ENCODE peak calls at places on chromosomes 4 and X, in nine cellular contexts. Q is lower leg skin, S is ovary, D is body of pancreas, F is tibial nerve, N is NB4, C is uterus, B is GM12891, V is HCT116. P is an unnamed sample.

GRCh38 chr4:4327652-4328121 is 37.6 kb downstream of the ZBTB49 start:
- DNase-seq in C (no peak), N (peak), D (peak), F (no peak), S (no peak), Q (peak), V (no peak), B (no peak), P (no peak)

GRCh38 chrX:30659421-30659820 is 6.2 kb downstream of the GK start:
- DNase-seq in Q (no peak), C (no peak), B (no peak), D (no peak), F (no peak), N (peak), V (no peak), S (no peak), P (peak)

GRCh38 chr4:149796381-149796780 is 19.3 kb downstream of the IQCM start:
- DNase-seq in Q (no peak), F (no peak), N (no peak), C (no peak), B (no peak), S (no peak), D (no peak), V (no peak), P (no peak)

GRCh38 chrX:116111497-116111896 is 59.0 kb upstream of the AGTR2 start:
- DNase-seq in C (no peak), F (no peak), N (no peak), Q (no peak), V (no peak), D (no peak), B (no peak), S (no peak), P (no peak)

GRCh38 chr4:13527983-13528822 is 16.1 kb downstream of the NKX3-2 start:
- DNase-seq in N (peak), F (no peak), D (no peak), B (peak), C (no peak), Q (peak), V (no peak), S (no peak), P (no peak)

GRCh38 chrX:143634701-143635442 is 1.0 kb downstream of the SLITRK4 start:
- DNase-seq in F (no peak), N (no peak), S (no peak), C (no peak), B (no peak), D (peak), V (no peak), Q (no peak), P (peak)

GRCh38 chr4:183074288-183074990 is 24.6 kb upstream of the WWC2 start:
- DNase-seq in F (no peak), S (no peak), Q (no peak), D (no peak), B (no peak), N (no peak), C (no peak), V (no peak), P (no peak)

GRCh38 chrX:136336623-136337022 is 35.9 kb downstream of the ADGRG4 start:
- DNase-seq in C (no peak), D (no peak), V (peak), N (peak), F (no peak), Q (no peak), S (no peak), B (no peak), P (no peak)

GRCh38 chrX:101206471-101206870 is 13.1 kb upstream of the DRP2 start:
- DNase-seq in Q (no peak), C (no peak), F (no peak), S (no peak), B (no peak), N (peak), V (peak), D (no peak), P (peak)

GRCh38 chr4:93776386-93777080 is 52.0 kb upstream of the ATOH1 start:
- DNase-seq in D (no peak), B (no peak), V (no peak), N (no peak), F (no peak), S (no peak), C (no peak), Q (no peak), P (peak)

GRCh38 chr4:163988921-163989320 is 494.4 kb downstream of the TMA16 start:
- DNase-seq in V (no peak), F (no peak), Q (no peak), B (no peak), N (no peak), D (no peak), C (no peak), S (no peak), P (no peak)

GRCh38 chr4:26856906-26857277 is 3.7 kb upstream of the STIM2 start:
- DNase-seq in V (no peak), D (no peak), N (no peak), F (no peak), B (no peak), S (no peak), Q (no peak), C (no peak), P (no peak)

GRCh38 chrX:67724359-67725110 is 180.7 kb downstream of the AR start:
- DNase-seq in N (no peak), F (peak), C (no peak), B (no peak), D (no peak), V (no peak), S (no peak), Q (no peak), P (no peak)

GRCh38 chrX:44874481-44875184 is 1.6 kb downstream of the KDM6A start:
- DNase-seq in Q (no peak), C (peak), V (no peak), D (peak), F (peak), S (peak), B (no peak), N (peak), P (no peak)

GRCh38 chrX:38805294-38806053 is 4.2 kb downstream of the MID1IP1 start:
- DNase-seq in N (peak), V (no peak), D (peak), Q (peak), F (peak), C (peak), S (peak), B (no peak), P (no peak)
- TF ChIP-seq POLR2A in N (peak), V (no peak), D (peak), Q (no peak), F (no peak), C (peak), S (peak), B (peak), P (no peak)

GRCh38 chr4:42359686-42360085 is 37.6 kb upstream of the SHISA3 start:
- DNase-seq in B (no peak), F (no peak), N (no peak), S (no peak), Q (no peak), V (no peak), C (no peak), D (no peak), P (no peak)

GRCh38 chr4:42352049-42352448 is 45.2 kb upstream of the SHISA3 start:
- DNase-seq in D (no peak), C (no peak), N (no peak), B (no peak), Q (no peak), F (no peak), S (no peak), V (no peak), P (no peak)

GRCh38 chr4:42360158-42360557 is 37.1 kb upstream of the SHISA3 start:
- DNase-seq in V (no peak), N (no peak), B (no peak), C (no peak), S (no peak), Q (no peak), F (no peak), D (no peak), P (no peak)

GRCh38 chr4:42361475-42361874 is 35.8 kb upstream of the SHISA3 start:
- DNase-seq in V (no peak), Q (no peak), F (no peak), S (no peak), D (no peak), N (no peak), C (no peak), B (no peak), P (no peak)

DNA sequence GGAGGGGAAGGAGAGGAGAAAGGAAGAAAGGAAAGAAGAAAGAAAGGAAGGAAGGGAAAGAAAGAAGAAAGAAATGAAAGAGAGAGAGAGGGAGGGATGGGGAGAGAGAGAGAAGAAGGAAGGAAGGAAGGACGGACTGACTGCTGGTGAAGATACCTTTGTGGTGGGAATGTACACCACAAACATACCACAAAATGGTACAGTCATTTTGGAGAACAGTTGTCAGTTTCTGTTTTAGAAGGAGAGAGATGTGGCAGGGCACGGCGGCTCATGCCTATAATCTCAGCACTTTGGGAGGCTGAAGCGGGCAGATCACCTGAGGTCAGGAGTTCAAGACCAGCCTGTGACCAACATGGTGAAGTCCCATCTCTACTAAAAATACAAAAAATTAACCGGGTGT is 40.0 kb upstream of the SHISA3 start:
- DNase-seq in D (no peak), C (no peak), N (no peak), S (no peak), F (no peak), Q (no peak), B (no peak), V (no peak), P (no peak)
- TF ChIP-seq POLR2A in D (no peak), C (no peak), N (no peak), S (no peak), F (no peak), Q (no peak), B (no peak), V (no peak), P (no peak)

DNA sequence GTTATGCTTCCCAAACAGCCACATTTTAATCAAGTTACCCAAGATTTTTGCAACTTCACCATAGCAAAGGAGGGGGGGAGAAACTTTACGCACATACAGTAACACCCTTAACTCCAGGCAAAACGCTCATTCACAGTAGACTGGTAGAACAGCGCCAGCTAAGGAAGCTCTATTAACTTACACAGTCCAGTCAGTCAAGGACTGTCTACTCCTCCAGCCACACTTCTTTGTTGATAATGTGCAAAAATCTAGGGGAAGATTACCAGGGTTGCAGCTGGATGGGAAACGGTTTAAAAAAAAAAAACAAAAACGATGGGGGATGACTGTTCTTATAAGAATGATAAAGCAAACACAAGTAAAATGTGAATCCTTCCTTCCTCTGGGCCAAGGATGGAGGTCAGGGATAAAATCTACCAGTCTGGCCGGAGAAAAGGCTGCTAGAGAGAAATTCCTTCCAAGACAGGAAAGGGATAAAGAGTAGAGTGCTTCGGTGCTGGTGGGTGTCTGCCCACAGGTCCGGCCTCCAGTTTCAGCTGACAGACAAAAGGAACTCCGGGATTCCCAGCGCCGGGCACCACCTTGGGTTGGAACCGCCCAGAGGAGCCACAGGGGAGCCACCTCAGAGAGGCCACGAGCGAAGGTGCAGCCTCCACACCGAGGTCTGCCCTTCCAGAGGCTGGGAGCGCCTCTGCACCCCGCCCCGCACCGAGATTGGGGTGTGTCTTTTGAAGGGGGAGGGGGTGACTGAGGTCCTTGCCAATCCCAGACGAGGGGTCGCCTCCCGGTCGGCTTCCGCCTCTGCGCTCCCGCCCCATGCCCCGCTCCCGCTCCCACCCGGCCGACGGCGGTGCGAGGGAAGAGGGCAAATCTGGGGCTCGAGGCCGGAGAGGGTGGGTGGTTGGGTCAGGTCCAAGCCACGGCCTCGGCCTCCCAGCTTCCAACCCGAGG is 789 bp downstream of the ANKRD50 start:
- DNase-seq in B (peak), D (peak), C (peak), F (peak), N (peak), Q (no peak), S (peak), V (peak), P (peak)
- TF ChIP-seq POLR2A in B (no peak), D (no peak), C (peak), F (no peak), N (peak), Q (no peak), S (no peak), V (no peak), P (peak)

DNA sequence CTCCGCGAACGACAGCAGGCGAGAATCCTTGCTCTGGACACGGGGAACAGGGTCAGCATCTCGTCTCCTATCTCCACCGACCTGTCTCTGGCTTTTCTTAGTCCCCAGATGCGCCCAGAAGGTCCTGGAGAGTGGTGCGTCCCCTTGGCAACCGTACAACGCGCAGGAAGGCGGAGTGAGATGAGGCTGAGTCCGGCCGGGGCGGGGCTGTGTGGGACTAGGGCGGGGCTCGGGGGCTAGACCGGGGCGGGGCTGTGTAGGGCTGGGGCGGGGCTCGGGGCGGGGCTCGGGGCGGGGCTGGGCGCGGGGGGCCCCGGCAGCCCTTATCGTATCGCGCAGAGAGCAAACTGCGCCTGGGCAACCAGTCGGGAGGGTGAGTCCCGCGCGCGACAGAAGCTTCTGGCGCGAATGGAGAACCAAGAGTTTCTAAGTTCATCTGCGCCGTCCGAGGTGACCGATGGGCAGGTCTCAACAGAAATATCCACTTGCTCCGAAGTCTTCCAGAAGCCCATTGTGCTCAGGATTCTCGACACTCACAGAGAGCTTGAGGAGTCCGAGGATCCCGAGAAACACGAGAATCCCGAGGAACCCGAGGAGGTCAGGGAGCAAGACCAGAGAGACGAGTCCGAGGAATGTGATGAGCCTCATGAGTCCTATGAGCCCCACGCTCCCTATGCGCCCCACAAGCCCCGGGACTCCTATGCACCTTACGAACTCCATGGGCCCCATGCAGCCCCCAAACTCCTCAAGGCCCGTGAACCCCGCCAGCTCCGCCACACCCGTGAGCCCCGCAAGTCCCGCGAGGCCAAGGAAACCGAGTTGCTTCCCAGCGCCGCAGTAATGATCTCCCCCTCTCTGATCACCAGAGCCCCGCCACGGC is 24.9 kb downstream of the ARL9 start:
- DNase-seq in V (peak), F (peak), B (peak), S (peak), C (peak), D (peak), N (peak), Q (peak), P (peak)
- TF ChIP-seq POLR2A in V (no peak), F (no peak), B (no peak), S (no peak), C (no peak), D (no peak), N (no peak), Q (no peak), P (peak)

GRCh38 chrX:71283409-71284143 is at the start of gene NONO:
- DNase-seq in V (peak), Q (peak), F (peak), S (peak), D (peak), B (peak), N (peak), C (peak), P (peak)
- TF ChIP-seq POLR2A in V (no peak), Q (no peak), F (peak), S (peak), D (peak), B (no peak), N (peak), C (peak), P (peak)

GRCh38 chrX:55714111-55714510 is 3.4 kb upstream of the RRAGB start:
- DNase-seq in C (no peak), N (peak), D (no peak), Q (no peak), F (no peak), B (no peak), V (no peak), S (no peak), P (no peak)

GRCh38 chrX:55715847-55716246 is 1.7 kb upstream of the RRAGB start:
- DNase-seq in F (no peak), S (no peak), D (no peak), V (no peak), Q (no peak), C (no peak), N (peak), B (no peak), P (no peak)

GRCh38 chrX:55716937-55717336 is 612 bp upstream of the RRAGB start:
- DNase-seq in D (no peak), S (no peak), V (no peak), F (no peak), N (no peak), Q (no peak), C (no peak), B (no peak), P (no peak)

GRCh38 chrX:55713635-55714034 is 3.9 kb upstream of the RRAGB start:
- DNase-seq in S (no peak), V (no peak), D (no peak), N (no peak), F (no peak), Q (no peak), C (no peak), B (no peak), P (no peak)

DNA sequence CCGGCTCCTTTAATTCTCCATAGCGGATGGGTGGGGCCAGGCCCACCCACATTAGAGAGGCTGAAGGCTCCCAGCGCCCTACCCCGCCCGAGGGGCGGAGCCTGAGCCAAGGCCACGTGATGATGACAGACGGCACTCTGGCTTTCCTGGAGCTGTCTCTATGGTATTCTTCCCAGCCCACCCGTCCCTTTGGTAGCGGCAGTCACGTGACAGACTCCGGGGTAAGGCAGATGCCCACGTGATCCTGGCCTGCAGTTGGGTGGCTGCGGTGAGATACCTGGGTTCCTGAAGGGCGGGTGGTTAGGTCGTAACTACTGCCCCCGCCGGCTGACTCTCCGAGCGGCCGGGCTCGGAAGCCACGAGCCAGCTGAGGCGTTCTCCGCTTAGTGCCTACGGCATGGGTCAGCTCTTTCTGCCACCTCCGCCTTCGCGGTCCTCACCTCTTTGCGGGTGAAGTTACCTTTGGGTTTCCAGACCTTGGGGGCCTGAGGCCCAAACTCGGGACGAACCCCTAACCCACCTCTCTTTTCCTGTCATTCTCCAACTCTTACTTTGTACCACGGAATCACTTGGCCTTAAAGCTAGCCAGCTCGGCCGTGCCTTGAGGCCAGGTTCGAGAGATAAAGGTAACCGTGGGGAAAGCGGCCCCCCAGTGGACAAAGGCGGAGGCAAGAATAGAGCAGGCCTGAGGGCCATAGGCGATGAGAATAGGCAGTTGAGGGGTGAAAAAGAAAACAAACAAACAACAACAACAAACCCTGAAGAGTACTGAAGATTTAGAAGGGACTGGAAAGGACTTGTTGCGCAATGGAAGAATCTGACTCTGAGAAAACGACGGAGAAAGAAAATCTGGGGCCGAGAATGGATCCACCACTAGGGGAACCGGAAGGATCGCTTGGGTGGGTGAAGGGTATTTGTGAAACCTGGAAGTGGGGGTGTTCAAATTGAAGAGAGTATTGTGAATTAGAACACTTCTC is at the start of gene RRAGB:
- DNase-seq in V (peak), F (peak), Q (peak), D (peak), N (peak), S (peak), B (peak), C (peak), P (peak)
- TF ChIP-seq POLR2A in V (peak), F (no peak), Q (no peak), D (no peak), N (peak), S (peak), B (peak), C (peak), P (peak)

DNA sequence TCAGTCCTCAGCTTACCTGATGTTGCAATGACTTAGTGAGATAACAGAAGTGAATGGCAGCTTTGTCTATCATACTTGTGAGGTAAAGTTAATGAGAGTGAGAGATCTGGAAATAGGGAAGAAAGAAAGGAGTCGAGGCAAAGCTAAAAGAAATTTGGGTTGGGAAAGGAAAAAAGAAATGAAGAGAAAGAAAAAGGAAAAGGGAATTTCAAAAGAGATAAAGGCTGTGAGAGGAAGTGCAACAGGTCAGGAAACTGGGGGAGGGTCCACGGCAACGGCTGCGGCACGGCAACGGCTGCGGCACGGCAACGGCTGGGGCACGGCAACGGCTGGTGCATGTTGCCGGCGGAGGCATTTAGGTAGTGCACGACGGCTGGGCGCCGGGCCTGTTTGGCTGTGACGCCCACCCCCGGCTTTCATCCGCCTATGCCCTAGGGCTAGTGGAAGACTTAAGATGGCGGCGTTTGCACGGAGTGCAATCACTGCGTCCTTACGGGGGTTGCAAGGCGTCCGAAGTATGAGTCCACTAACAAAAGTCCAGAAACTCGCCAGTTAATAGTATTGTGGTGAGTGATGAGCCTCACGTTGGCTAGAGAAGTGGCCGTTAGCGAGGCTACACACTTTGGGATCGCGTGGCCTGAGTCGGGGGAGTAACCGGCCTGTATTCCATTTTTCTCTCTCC is 359.9 kb upstream of the ZCCHC13 start:
- DNase-seq in S (peak), N (peak), D (peak), B (peak), C (peak), V (peak), Q (peak), F (peak), P (peak)
- TF ChIP-seq POLR2A in S (peak), N (peak), D (peak), B (peak), C (peak), V (peak), Q (no peak), F (peak), P (peak)

GRCh38 chr4:154838155-154838554 is 57.1 kb downstream of the RBM46 start:
- DNase-seq in S (no peak), V (no peak), Q (no peak), F (no peak), B (no peak), C (no peak), D (no peak), N (no peak), P (no peak)
- TF ChIP-seq POLR2A in S (no peak), V (no peak), Q (no peak), F (no peak), B (no peak), C (no peak), D (no peak), N (no peak), P (no peak)

GRCh38 chr4:98928505-98929340 is at the start of gene EIF4E:
- DNase-seq in F (peak), D (peak), Q (peak), S (peak), B (peak), V (peak), C (peak), N (peak), P (peak)
- TF ChIP-seq POLR2A in F (no peak), D (no peak), Q (no peak), S (peak), B (peak), V (peak), C (peak), N (peak), P (peak)

P was measured in H54.